ENCODE peak calls at places on chromosomes 5 and 9, in nine cellular contexts. One of them, this sample, is unnamed.

GRCh38 chr9:105132006-105132405 is 112.4 kb upstream of the SLC44A1 start:
- DNase-seq in iPS DF 6.9: no peak
- DNase-seq in foreskin fibroblast: peak
- DNase-seq in A673: no peak
- DNase-seq in cardiac muscle cell: no peak
- DNase-seq in brain microvascular endothelial cell: no peak
- DNase-seq in right atrium auricular region: no peak
- DNase-seq in dorsolateral prefrontal cortex: no peak
- DNase-seq in GM12878: no peak
- DNase-seq in this sample: no peak

GRCh38 chr5:136054133-136054996 is 25.6 kb downstream of the TGFBI start:
- DNase-seq in cardiac muscle cell: no peak
- DNase-seq in brain microvascular endothelial cell: no peak
- DNase-seq in A673: no peak
- DNase-seq in right atrium auricular region: no peak
- DNase-seq in GM12878: no peak
- DNase-seq in foreskin fibroblast: peak
- DNase-seq in iPS DF 6.9: no peak
- DNase-seq in dorsolateral prefrontal cortex: no peak
- DNase-seq in this sample: no peak

GRCh38 chr5:143921525-143922311 is 109.8 kb downstream of the HMHB1 start:
- DNase-seq in iPS DF 6.9: no peak
- DNase-seq in brain microvascular endothelial cell: peak
- DNase-seq in dorsolateral prefrontal cortex: no peak
- DNase-seq in A673: no peak
- DNase-seq in foreskin fibroblast: peak
- DNase-seq in cardiac muscle cell: no peak
- DNase-seq in GM12878: no peak
- DNase-seq in right atrium auricular region: no peak
- DNase-seq in this sample: peak

GRCh38 chr5:9373586-9373985 is 172.3 kb downstream of the SEMA5A start:
- DNase-seq in brain microvascular endothelial cell: no peak
- DNase-seq in A673: no peak
- DNase-seq in iPS DF 6.9: no peak
- DNase-seq in cardiac muscle cell: no peak
- DNase-seq in foreskin fibroblast: no peak
- DNase-seq in GM12878: no peak
- DNase-seq in dorsolateral prefrontal cortex: no peak
- DNase-seq in right atrium auricular region: no peak
- DNase-seq in this sample: peak

GRCh38 chr9:72540348-72540873 is 19.0 kb downstream of the TMC1 start:
- DNase-seq in foreskin fibroblast: peak
- DNase-seq in cardiac muscle cell: no peak
- DNase-seq in brain microvascular endothelial cell: peak
- DNase-seq in GM12878: no peak
- DNase-seq in dorsolateral prefrontal cortex: no peak
- DNase-seq in right atrium auricular region: no peak
- DNase-seq in A673: no peak
- DNase-seq in iPS DF 6.9: no peak
- DNase-seq in this sample: no peak

GRCh38 chr5:126883801-126884200 is 106.9 kb downstream of the LMNB1 start:
- DNase-seq in iPS DF 6.9: no peak
- DNase-seq in cardiac muscle cell: no peak
- DNase-seq in A673: no peak
- DNase-seq in brain microvascular endothelial cell: peak
- DNase-seq in dorsolateral prefrontal cortex: no peak
- DNase-seq in GM12878: no peak
- DNase-seq in foreskin fibroblast: no peak
- DNase-seq in right atrium auricular region: no peak
- DNase-seq in this sample: no peak

GRCh38 chr9:111992523-111992922 is 95.9 kb downstream of the UGCG start:
- DNase-seq in iPS DF 6.9: no peak
- DNase-seq in brain microvascular endothelial cell: peak
- DNase-seq in A673: no peak
- DNase-seq in right atrium auricular region: no peak
- DNase-seq in GM12878: peak
- DNase-seq in dorsolateral prefrontal cortex: no peak
- DNase-seq in foreskin fibroblast: peak
- DNase-seq in cardiac muscle cell: no peak
- DNase-seq in this sample: peak

GRCh38 chr9:120579139-120579749 is 723 bp downstream of the CDK5RAP2 start:
- DNase-seq in dorsolateral prefrontal cortex: no peak
- DNase-seq in foreskin fibroblast: peak
- DNase-seq in A673: peak
- DNase-seq in cardiac muscle cell: no peak
- DNase-seq in GM12878: no peak
- DNase-seq in iPS DF 6.9: no peak
- DNase-seq in right atrium auricular region: no peak
- DNase-seq in brain microvascular endothelial cell: no peak
- DNase-seq in this sample: no peak

GRCh38 chr9:87214991-87215390 is 267.7 kb upstream of the GAS1 start:
- DNase-seq in A673: no peak
- DNase-seq in right atrium auricular region: no peak
- DNase-seq in dorsolateral prefrontal cortex: no peak
- DNase-seq in brain microvascular endothelial cell: no peak
- DNase-seq in iPS DF 6.9: no peak
- DNase-seq in cardiac muscle cell: no peak
- DNase-seq in foreskin fibroblast: no peak
- DNase-seq in GM12878: no peak
- DNase-seq in this sample: no peak

GRCh38 chr9:5185220-5185840 is at the start of gene INSL6:
- DNase-seq in brain microvascular endothelial cell: no peak
- DNase-seq in A673: no peak
- DNase-seq in foreskin fibroblast: no peak
- DNase-seq in dorsolateral prefrontal cortex: no peak
- DNase-seq in GM12878: no peak
- DNase-seq in right atrium auricular region: no peak
- DNase-seq in cardiac muscle cell: no peak
- DNase-seq in iPS DF 6.9: no peak
- DNase-seq in this sample: no peak

GRCh38 chr9:83307051-83307724 is 231.0 kb downstream of the FRMD3 start:
- DNase-seq in cardiac muscle cell: no peak
- DNase-seq in foreskin fibroblast: peak
- DNase-seq in brain microvascular endothelial cell: no peak
- DNase-seq in right atrium auricular region: no peak
- DNase-seq in GM12878: no peak
- DNase-seq in iPS DF 6.9: no peak
- DNase-seq in dorsolateral prefrontal cortex: no peak
- DNase-seq in A673: no peak
- DNase-seq in this sample: no peak

GRCh38 chr5:19795218-19795617 is 192.8 kb downstream of the CDH18 start:
- DNase-seq in brain microvascular endothelial cell: no peak
- DNase-seq in right atrium auricular region: no peak
- DNase-seq in GM12878: no peak
- DNase-seq in A673: peak
- DNase-seq in foreskin fibroblast: peak
- DNase-seq in cardiac muscle cell: no peak
- DNase-seq in dorsolateral prefrontal cortex: no peak
- DNase-seq in iPS DF 6.9: no peak
- DNase-seq in this sample: peak

GRCh38 chr9:87097238-87097637 is 149.9 kb upstream of the GAS1 start:
- DNase-seq in iPS DF 6.9: no peak
- DNase-seq in foreskin fibroblast: no peak
- DNase-seq in GM12878: no peak
- DNase-seq in A673: no peak
- DNase-seq in cardiac muscle cell: no peak
- DNase-seq in brain microvascular endothelial cell: no peak
- DNase-seq in right atrium auricular region: no peak
- DNase-seq in dorsolateral prefrontal cortex: no peak
- DNase-seq in this sample: no peak

GRCh38 chr5:88488566-88488965 is 219.9 kb upstream of the TMEM161B start:
- DNase-seq in dorsolateral prefrontal cortex: no peak
- DNase-seq in foreskin fibroblast: no peak
- DNase-seq in right atrium auricular region: no peak
- DNase-seq in cardiac muscle cell: no peak
- DNase-seq in brain microvascular endothelial cell: no peak
- DNase-seq in A673: no peak
- DNase-seq in iPS DF 6.9: no peak
- DNase-seq in GM12878: no peak
- DNase-seq in this sample: no peak

GRCh38 chr5:111530298-111530740 is 18.0 kb upstream of the STARD4 start:
- DNase-seq in iPS DF 6.9: no peak
- DNase-seq in GM12878: peak
- DNase-seq in dorsolateral prefrontal cortex: peak
- DNase-seq in A673: peak
- DNase-seq in foreskin fibroblast: peak
- DNase-seq in cardiac muscle cell: no peak
- DNase-seq in brain microvascular endothelial cell: peak
- DNase-seq in right atrium auricular region: peak
- DNase-seq in this sample: no peak
- H3K4me3 ChIP-seq in iPS DF 6.9: no peak
- H3K4me3 ChIP-seq in GM12878: no peak
- H3K4me3 ChIP-seq in dorsolateral prefrontal cortex: peak
- H3K4me3 ChIP-seq in A673: no peak
- H3K4me3 ChIP-seq in foreskin fibroblast: no peak
- H3K4me3 ChIP-seq in cardiac muscle cell: no peak
- H3K4me3 ChIP-seq in brain microvascular endothelial cell: peak
- H3K4me3 ChIP-seq in right atrium auricular region: no peak
- H3K4me3 ChIP-seq in this sample: no peak

GRCh38 chr5:20972419-20972925 is 984.5 kb upstream of the CDH18 start:
- DNase-seq in A673: peak
- DNase-seq in foreskin fibroblast: no peak
- DNase-seq in dorsolateral prefrontal cortex: no peak
- DNase-seq in iPS DF 6.9: peak
- DNase-seq in brain microvascular endothelial cell: peak
- DNase-seq in cardiac muscle cell: peak
- DNase-seq in right atrium auricular region: no peak
- DNase-seq in GM12878: no peak
- DNase-seq in this sample: peak
- H3K4me3 ChIP-seq in A673: peak
- H3K4me3 ChIP-seq in foreskin fibroblast: no peak
- H3K4me3 ChIP-seq in dorsolateral prefrontal cortex: peak
- H3K4me3 ChIP-seq in iPS DF 6.9: no peak
- H3K4me3 ChIP-seq in brain microvascular endothelial cell: peak
- H3K4me3 ChIP-seq in cardiac muscle cell: no peak
- H3K4me3 ChIP-seq in right atrium auricular region: peak
- H3K4me3 ChIP-seq in GM12878: no peak
- H3K4me3 ChIP-seq in this sample: peak

DNA sequence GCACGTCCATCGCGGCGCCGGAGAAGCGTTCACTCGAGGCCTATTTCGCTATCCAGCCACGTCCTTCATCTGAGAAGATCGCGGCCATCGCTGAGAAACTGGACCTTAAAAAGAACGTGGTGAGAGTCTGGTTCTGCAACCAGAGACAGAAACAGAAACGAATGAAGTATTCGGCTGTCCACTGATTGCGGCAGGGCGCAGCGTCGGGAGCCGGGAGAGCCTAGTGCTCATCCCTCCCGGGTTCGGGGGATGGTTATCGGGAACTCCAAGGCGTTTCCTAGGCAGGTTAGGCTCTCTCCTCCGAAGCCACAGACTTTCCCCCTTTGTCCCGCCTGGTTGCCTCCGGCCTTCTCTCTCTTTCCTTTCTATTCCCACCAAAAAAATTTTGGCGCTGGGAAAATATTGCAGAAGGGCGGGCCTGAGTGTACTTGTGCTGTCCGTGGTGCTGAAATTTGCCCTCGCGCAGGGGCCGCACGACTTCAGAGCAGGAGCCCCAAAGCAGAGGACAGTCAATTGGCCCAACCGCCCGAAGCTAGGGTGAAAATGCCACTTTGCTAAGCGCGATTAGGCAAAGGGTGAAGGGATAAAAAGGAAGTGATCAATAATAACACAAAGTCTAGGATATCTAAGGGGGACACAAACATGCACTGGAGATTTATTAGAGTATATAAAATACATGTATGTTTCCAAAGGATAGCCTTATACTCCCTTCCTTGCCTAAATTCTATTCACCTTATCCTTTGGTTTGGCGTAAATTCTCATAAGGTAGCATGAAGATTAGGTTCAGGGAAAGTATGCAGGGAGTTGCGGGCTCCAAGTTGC is 1.8 kb downstream of the POU4F3 start:
- DNase-seq in iPS DF 6.9: no peak
- DNase-seq in foreskin fibroblast: peak
- DNase-seq in dorsolateral prefrontal cortex: peak
- DNase-seq in right atrium auricular region: no peak
- DNase-seq in GM12878: no peak
- DNase-seq in cardiac muscle cell: peak
- DNase-seq in brain microvascular endothelial cell: peak
- DNase-seq in A673: peak
- DNase-seq in this sample: peak
- H3K4me3 ChIP-seq in iPS DF 6.9: no peak
- H3K4me3 ChIP-seq in foreskin fibroblast: peak
- H3K4me3 ChIP-seq in dorsolateral prefrontal cortex: peak
- H3K4me3 ChIP-seq in right atrium auricular region: no peak
- H3K4me3 ChIP-seq in GM12878: no peak
- H3K4me3 ChIP-seq in cardiac muscle cell: no peak
- H3K4me3 ChIP-seq in brain microvascular endothelial cell: no peak
- H3K4me3 ChIP-seq in A673: no peak
- H3K4me3 ChIP-seq in this sample: peak

GRCh38 chr9:137253717-137254623 is 1.2 kb upstream of the NELFB start:
- DNase-seq in A673: peak
- DNase-seq in iPS DF 6.9: no peak
- DNase-seq in brain microvascular endothelial cell: no peak
- DNase-seq in foreskin fibroblast: peak
- DNase-seq in right atrium auricular region: no peak
- DNase-seq in GM12878: no peak
- DNase-seq in dorsolateral prefrontal cortex: no peak
- DNase-seq in cardiac muscle cell: no peak
- DNase-seq in this sample: no peak

GRCh38 chr9:137256839-137257238 is 1.7 kb downstream of the NELFB start:
- DNase-seq in right atrium auricular region: no peak
- DNase-seq in brain microvascular endothelial cell: no peak
- DNase-seq in foreskin fibroblast: no peak
- DNase-seq in iPS DF 6.9: no peak
- DNase-seq in dorsolateral prefrontal cortex: no peak
- DNase-seq in A673: no peak
- DNase-seq in cardiac muscle cell: no peak
- DNase-seq in GM12878: no peak
- DNase-seq in this sample: no peak

GRCh38 chr9:137255448-137256114 is 454 bp downstream of the NELFB start:
- DNase-seq in A673: no peak
- DNase-seq in right atrium auricular region: no peak
- DNase-seq in iPS DF 6.9: no peak
- DNase-seq in GM12878: no peak
- DNase-seq in cardiac muscle cell: peak
- DNase-seq in foreskin fibroblast: peak
- DNase-seq in brain microvascular endothelial cell: no peak
- DNase-seq in dorsolateral prefrontal cortex: no peak
- DNase-seq in this sample: no peak

GRCh38 chr9:137254624-137255447 is at the start of gene NELFB:
- DNase-seq in brain microvascular endothelial cell: peak
- DNase-seq in GM12878: peak
- DNase-seq in dorsolateral prefrontal cortex: peak
- DNase-seq in cardiac muscle cell: peak
- DNase-seq in right atrium auricular region: peak
- DNase-seq in foreskin fibroblast: peak
- DNase-seq in A673: peak
- DNase-seq in iPS DF 6.9: no peak
- DNase-seq in this sample: peak

DNA sequence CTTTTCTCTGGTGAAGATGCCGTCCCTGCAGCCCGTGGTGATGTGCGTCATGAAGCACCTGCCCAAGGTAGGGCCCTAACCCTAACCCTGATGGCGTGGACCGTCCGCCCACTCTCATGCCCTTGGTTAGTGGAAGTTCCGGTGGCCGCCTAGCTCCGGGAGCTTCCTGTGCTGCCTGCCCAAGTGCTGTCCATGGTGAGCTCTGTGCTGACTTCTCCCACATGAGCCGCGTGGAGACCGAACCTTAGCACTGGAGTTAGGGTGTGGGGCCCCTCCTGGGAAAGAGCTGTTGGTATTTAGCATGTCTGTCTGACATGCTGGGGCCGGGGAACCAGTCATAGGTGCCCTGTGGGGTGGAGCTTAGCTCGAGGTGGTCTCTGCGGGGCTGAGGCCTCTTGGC is 1.2 kb downstream of the NELFB start:
- DNase-seq in right atrium auricular region: no peak
- DNase-seq in A673: no peak
- DNase-seq in iPS DF 6.9: no peak
- DNase-seq in cardiac muscle cell: no peak
- DNase-seq in dorsolateral prefrontal cortex: no peak
- DNase-seq in GM12878: no peak
- DNase-seq in foreskin fibroblast: no peak
- DNase-seq in brain microvascular endothelial cell: no peak
- DNase-seq in this sample: no peak
- H3K4me3 ChIP-seq in right atrium auricular region: peak
- H3K4me3 ChIP-seq in A673: peak
- H3K4me3 ChIP-seq in iPS DF 6.9: no peak
- H3K4me3 ChIP-seq in cardiac muscle cell: peak
- H3K4me3 ChIP-seq in dorsolateral prefrontal cortex: peak
- H3K4me3 ChIP-seq in GM12878: peak
- H3K4me3 ChIP-seq in foreskin fibroblast: peak
- H3K4me3 ChIP-seq in brain microvascular endothelial cell: peak
- H3K4me3 ChIP-seq in this sample: peak

This sample was measured in skeletal muscle cell.